ENCODE peak calls at places on chromosomes 12 and 14, in ten cellular contexts. K is suprapubic skin, Q is stomach, Z is K562, I is H1, A is transverse colon, Y is upper lobe of left lung, C is GM12878, L is HepG2, P is sigmoid colon. G is an unnamed sample.

GRCh38 chr14:87088588-87088987 is 904.4 kb downstream of the GALC start:
- DNase-seq in A (no peak), Y (no peak), L (no peak), P (no peak), K (no peak), I (no peak), C (no peak), Q (no peak), Z (no peak), G (no peak)

GRCh38 chr12:47082283-47082962 is 2.7 kb upstream of the AMIGO2 start:
- DNase-seq in A (no peak), L (no peak), K (no peak), C (no peak), I (no peak), Q (no peak), Z (no peak), Y (no peak), P (no peak), G (no peak)

GRCh38 chr12:30110970-30111586 is 327.3 kb upstream of the TMTC1 start:
- DNase-seq in C (no peak), A (no peak), L (no peak), P (no peak), Q (no peak), I (no peak), Y (no peak), K (no peak), Z (no peak), G (no peak)

GRCh38 chr14:102859911-102860310 is 62.6 kb upstream of the AMN start:
- DNase-seq in C (no peak), I (no peak), Q (no peak), Y (no peak), A (no peak), L (no peak), P (no peak), Z (peak), K (no peak), G (no peak)

GRCh38 chr12:120581998-120582397 is 796 bp upstream of the POP5 start:
- DNase-seq in L (no peak), C (no peak), A (no peak), P (no peak), Q (no peak), K (no peak), Z (no peak), I (no peak), Y (no peak), G (no peak)

GRCh38 chr12:10663869-10664268 is 10.0 kb downstream of the STYK1 start:
- DNase-seq in C (no peak), I (no peak), Y (no peak), L (no peak), K (no peak), Z (no peak), A (no peak), P (no peak), Q (no peak), G (no peak)

GRCh38 chr12:87119713-87120112 is 863.5 kb upstream of the MGAT4C start:
- DNase-seq in P (no peak), C (no peak), I (no peak), L (no peak), A (no peak), K (no peak), Y (no peak), Q (no peak), Z (no peak), G (no peak)

GRCh38 chr12:18502422-18502821 is 235.4 kb downstream of the PLCZ1 start:
- DNase-seq in Y (no peak), I (no peak), A (no peak), C (no peak), K (no peak), Z (no peak), Q (no peak), P (no peak), L (peak), G (no peak)

GRCh38 chr14:54667764-54668163 is 100.8 kb downstream of the SAMD4A start:
- DNase-seq in P (no peak), A (no peak), K (no peak), I (no peak), C (no peak), Y (peak), L (no peak), Q (no peak), Z (no peak), G (no peak)
- TF ChIP-seq POLR2AphosphoS5 in P (no peak), A (no peak), K (no peak), I (no peak), C (no peak), Y (no peak), L (no peak), Q (no peak), Z (no peak), G (no peak)

GRCh38 chr12:6334940-6335450 is 6.9 kb downstream of the TNFRSF1A start:
- DNase-seq in I (no peak), A (peak), K (no peak), Y (no peak), C (no peak), Q (peak), P (no peak), Z (no peak), L (no peak), G (no peak)

GRCh38 chr12:6336859-6337744 is 4.8 kb downstream of the TNFRSF1A start:
- DNase-seq in C (no peak), K (no peak), Z (peak), L (no peak), A (peak), I (no peak), P (no peak), Y (no peak), Q (no peak), G (no peak)

GRCh38 chr12:6336079-6336858 is 5.6 kb downstream of the TNFRSF1A start:
- DNase-seq in K (peak), Q (peak), P (peak), I (peak), A (peak), Y (peak), Z (peak), C (no peak), L (peak), G (peak)

GRCh38 chr12:6334359-6334758 is 7.5 kb downstream of the TNFRSF1A start:
- DNase-seq in Q (no peak), A (no peak), Z (no peak), K (no peak), C (no peak), P (no peak), I (no peak), L (no peak), Y (no peak), G (no peak)

GRCh38 chr12:6335451-6336078 is 6.3 kb downstream of the TNFRSF1A start:
- DNase-seq in C (peak), Q (peak), K (no peak), Z (peak), P (peak), L (peak), Y (peak), A (peak), I (no peak), G (peak)
- TF ChIP-seq POLR2A in C (peak), Q (no peak), K (no peak), Z (no peak), P (no peak), L (no peak), Y (peak), A (peak), I (no peak), G (no peak)

DNA sequence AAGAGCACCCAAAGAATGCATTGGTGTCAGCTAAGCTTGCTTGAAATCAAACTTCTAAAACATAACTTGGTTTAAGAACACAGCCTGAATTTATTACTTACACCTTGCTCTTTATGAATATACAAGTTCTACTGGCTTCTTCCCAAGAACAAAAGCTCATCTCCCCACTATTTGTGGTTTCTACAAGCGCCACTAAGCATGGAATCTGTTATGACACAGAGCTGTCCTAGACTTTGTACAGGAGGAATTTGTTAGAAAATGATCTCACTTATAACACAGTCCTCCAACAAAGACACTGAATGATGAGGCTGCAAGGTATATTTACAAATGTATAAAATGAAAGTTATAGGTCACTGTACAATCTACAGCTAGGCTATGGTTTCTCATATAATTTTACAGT is 452.1 kb downstream of the BCAT1 start:
- DNase-seq in P (no peak), K (no peak), C (no peak), Z (no peak), Y (no peak), L (no peak), I (no peak), Q (no peak), A (no peak), G (no peak)
- TF ChIP-seq EP300 in P (no peak), K (no peak), C (no peak), Z (no peak), Y (no peak), L (no peak), I (no peak), Q (no peak), A (no peak), G (no peak)

DNA sequence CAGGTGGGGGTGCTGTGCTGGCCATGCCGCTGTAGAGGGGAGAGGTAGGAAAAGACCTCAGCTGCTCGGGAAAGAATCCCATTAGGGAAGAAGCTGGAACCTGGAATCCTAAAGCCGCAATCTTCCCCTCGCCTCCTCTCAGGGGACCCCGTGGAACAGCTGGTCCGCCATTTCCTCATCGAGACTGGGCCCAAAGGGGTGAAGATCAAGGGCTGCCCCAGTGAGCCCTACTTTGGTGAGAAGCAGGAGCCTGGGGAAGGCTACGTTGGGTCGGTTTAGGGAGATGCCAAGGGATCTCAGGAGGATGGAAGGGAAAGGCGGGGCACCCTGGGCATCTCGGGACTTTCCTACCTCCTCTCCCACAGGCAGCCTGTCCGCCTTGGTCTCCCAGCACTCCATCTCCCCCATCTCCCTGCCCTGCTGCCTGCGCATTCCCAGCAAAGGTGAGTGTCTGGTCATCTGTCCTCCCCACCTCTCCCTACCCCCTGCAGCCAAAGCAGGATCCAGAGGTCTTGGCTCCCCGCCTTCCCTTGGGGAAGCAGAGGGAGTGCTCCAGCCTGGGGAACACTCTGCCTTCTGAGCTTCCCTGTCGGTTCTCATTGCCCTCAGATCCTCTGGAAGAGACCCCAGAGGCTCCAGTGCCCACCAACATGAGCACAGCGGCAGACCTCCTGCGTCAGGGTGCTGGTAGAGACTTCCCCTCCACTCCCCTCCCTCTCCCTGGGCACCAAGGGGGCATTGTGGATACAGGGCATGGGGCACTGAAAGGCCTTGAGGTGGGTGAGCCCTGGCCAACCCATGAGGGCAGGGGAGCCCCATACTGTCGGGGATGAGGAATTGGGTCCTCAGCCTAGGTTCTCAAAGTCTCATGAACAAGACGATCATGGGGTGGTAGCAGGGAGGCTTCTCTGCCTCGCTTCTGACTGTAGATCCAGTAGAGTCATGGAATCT is 12.4 kb downstream of the TNS2 start:
- DNase-seq in C (no peak), I (no peak), K (peak), L (no peak), Q (no peak), A (no peak), Z (no peak), P (no peak), Y (no peak), G (no peak)
- TF ChIP-seq POLR2AphosphoS5 in C (no peak), I (no peak), K (no peak), L (no peak), Q (peak), A (no peak), Z (no peak), P (no peak), Y (no peak), G (peak)

GRCh38 chr12:121843236-121843982 is 15.2 kb downstream of the HPD start:
- DNase-seq in Q (no peak), I (no peak), Y (no peak), C (no peak), L (no peak), A (no peak), Z (peak), P (no peak), K (no peak), G (no peak)

GRCh38 chr12:121838096-121838495 is 20.6 kb downstream of the HPD start:
- DNase-seq in L (no peak), Q (no peak), P (no peak), A (no peak), K (no peak), C (no peak), I (no peak), Y (no peak), Z (no peak), G (no peak)

GRCh38 chr12:121837680-121838079 is 21.0 kb downstream of the HPD start:
- DNase-seq in L (no peak), Y (no peak), K (no peak), A (no peak), C (no peak), P (no peak), Z (no peak), I (no peak), Q (no peak), G (no peak)

GRCh38 chr12:121839993-121840761 is 18.5 kb downstream of the HPD start:
- DNase-seq in K (no peak), Z (no peak), Y (no peak), C (no peak), A (no peak), P (no peak), Q (no peak), I (no peak), L (no peak), G (no peak)

DNA sequence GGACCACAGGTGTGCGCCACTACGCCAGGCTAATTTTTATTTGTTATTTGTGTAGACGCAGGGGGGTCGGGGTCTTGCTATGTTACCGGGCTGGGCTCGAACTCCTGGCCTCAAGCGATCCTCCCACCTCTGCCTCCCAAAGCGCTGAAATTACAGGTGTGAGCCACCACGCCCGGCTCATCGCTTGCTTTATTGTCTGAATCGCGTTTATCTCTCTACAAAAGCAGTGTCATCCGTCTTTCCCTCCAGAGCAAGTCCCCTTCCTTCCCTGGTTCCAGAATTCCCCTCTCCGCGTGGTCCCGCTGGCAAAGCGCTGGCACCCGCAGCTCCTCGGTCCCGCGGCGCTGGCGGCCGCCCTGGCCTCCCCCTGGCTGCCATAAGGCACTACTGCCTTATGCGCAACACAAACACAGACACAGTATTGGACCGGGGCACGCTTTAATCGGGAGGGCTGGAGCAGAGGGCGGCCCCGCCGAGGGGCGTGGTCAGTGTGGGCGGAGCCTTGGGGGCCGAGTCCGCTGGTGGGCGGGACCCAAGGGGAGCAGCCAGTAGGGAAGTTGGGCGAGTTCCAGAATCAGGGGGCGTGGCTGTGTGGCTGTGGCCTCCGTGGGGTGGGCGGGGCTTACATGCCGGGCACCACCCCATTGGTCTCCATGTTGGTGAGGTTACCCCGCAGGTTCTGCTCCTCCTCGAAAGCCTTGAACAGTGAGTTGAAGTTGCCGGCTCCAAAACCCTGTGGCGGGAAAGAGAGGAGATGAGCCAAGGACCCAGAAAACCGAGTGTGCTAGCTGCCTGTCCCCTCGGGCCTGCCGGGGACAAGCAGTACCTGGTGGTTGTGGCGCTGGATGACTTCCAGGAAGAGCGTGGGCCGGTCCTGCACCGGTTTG is 19.3 kb downstream of the HPD start:
- DNase-seq in Z (peak), Y (peak), I (peak), K (peak), Q (peak), C (peak), A (peak), P (peak), L (no peak), G (peak)
- TF ChIP-seq POLR2A in Z (peak), Y (peak), I (peak), K (no peak), Q (no peak), C (peak), A (peak), P (peak), L (no peak), G (no peak)

DNA sequence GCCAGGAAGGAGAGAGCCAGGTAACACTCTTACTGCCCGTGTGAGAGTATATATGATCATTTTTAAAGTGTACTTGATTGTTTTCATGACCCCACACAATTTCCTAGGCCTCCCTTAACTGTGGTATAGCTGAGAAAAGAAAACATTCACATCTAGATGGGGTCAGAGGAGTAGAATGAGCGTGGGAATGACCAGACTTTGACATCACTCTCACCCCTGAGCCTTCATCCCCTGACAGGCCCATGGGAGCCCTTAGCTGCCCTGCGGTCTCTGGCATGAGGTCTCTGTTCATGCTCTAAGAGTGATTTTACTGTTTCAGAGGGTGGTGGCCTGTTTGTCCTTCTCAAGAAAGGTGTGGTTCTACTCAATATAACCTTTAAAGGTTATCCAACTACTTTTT is 442.2 kb downstream of the EGLN3 start:
- DNase-seq in A (no peak), Q (no peak), L (no peak), C (no peak), Y (no peak), I (no peak), Z (no peak), K (no peak), P (no peak), G (no peak)
- TF ChIP-seq EP300 in A (no peak), Q (no peak), L (no peak), C (peak), Y (no peak), I (no peak), Z (no peak), K (no peak), P (no peak), G (no peak)

GRCh38 chr12:12466157-12466556 is 96.5 kb downstream of the DUSP16 start:
- DNase-seq in Q (no peak), Y (no peak), K (no peak), A (no peak), I (no peak), P (no peak), L (no peak), Z (no peak), C (no peak), G (no peak)

GRCh38 chr12:12467222-12467621 is 95.4 kb downstream of the DUSP16 start:
- DNase-seq in K (no peak), I (no peak), C (no peak), L (no peak), Q (no peak), Z (no peak), P (no peak), A (no peak), Y (no peak), G (no peak)

GRCh38 chr12:12469386-12469785 is 93.3 kb downstream of the DUSP16 start:
- DNase-seq in Y (no peak), Q (no peak), P (no peak), I (no peak), K (no peak), L (no peak), C (no peak), A (no peak), Z (no peak), G (no peak)

GRCh38 chr12:12468575-12468974 is 94.1 kb downstream of the DUSP16 start:
- DNase-seq in Y (no peak), Z (no peak), K (no peak), A (no peak), L (no peak), C (no peak), P (no peak), Q (no peak), I (no peak), G (no peak)

GRCh38 chr12:12467701-12468218 is 94.9 kb downstream of the DUSP16 start:
- DNase-seq in A (peak), L (no peak), Y (peak), C (no peak), Q (no peak), P (no peak), Z (no peak), K (no peak), I (no peak), G (no peak)
- TF ChIP-seq POLR2AphosphoS5 in A (no peak), L (no peak), Y (peak), C (no peak), Q (no peak), P (no peak), Z (no peak), K (no peak), I (no peak), G (no peak)

GRCh38 chr14:21025374-21026151 is 702 bp upstream of the NDRG2 start:
- DNase-seq in K (peak), Z (peak), Q (peak), I (no peak), C (no peak), A (peak), Y (peak), P (peak), L (no peak), G (peak)
- TF ChIP-seq POLR2A in K (no peak), Z (no peak), Q (no peak), I (no peak), C (no peak), A (no peak), Y (peak), P (no peak), L (no peak), G (no peak)